ENCODE peak calls at places on chromosomes 2 and 18, in four cellular contexts. M is right cardiac atrium, K is cardiac muscle cell, Y is IMR-90. B is an unnamed sample. For H3K4me1, the result is how much of the 10 kb centered on the place peaks cover.

GRCh38 chr2:239593965-239594771 is 193.3 kb upstream of the HDAC4 start:
- DNase-seq in M (peak), K (no peak), Y (no peak), B (no peak)

GRCh38 chr2:176317246-176318065 is 48.2 kb downstream of the MTX2 start:
- DNase-seq in Y (no peak), M (no peak), K (peak), B (no peak)

GRCh38 chr2:33598472-33599174 is 476 bp downstream of the FAM98A start:
- DNase-seq in K (peak), M (peak), Y (peak), B (peak)

GRCh38 chr2:232963913-232964312 is 49.1 kb downstream of the NGEF start:
- DNase-seq in K (no peak), Y (no peak), M (no peak), B (no peak)

GRCh38 chr18:40962784-40963183 is 992.2 kb upstream of the PIK3C3 start:
- DNase-seq in Y (peak), M (no peak), K (no peak), B (no peak)

GRCh38 chr2:12709207-12709522 is 7.6 kb upstream of the TRIB2 start:
- DNase-seq in K (no peak), M (no peak), Y (no peak), B (no peak)

GRCh38 chr2:100842241-100842922 is 22.4 kb downstream of the NPAS2 start:
- DNase-seq in M (no peak), Y (no peak), K (no peak), B (no peak)

GRCh38 chr2:65477590-65477989 is 45.2 kb upstream of the SPRED2 start:
- DNase-seq in K (peak), Y (no peak), M (no peak), B (no peak)

GRCh38 chr2:96533292-96534073 is 3.1 kb upstream of the ARID5A start:
- DNase-seq in M (peak), K (peak), Y (peak), B (peak)

GRCh38 chr2:232292395-232293154 is 86.0 kb upstream of the ALPP start:
- DNase-seq in Y (peak), M (peak), K (peak), B (peak)

GRCh38 chr2:239603411-239604356 is 202.9 kb upstream of the HDAC4 start:
- DNase-seq in Y (no peak), M (no peak), K (no peak), B (no peak)

GRCh38 chr18:76931171-76931570 is 108.8 kb downstream of the ZNF236 start:
- DNase-seq in Y (no peak), K (no peak), M (no peak), B (no peak)

GRCh38 chr18:28078849-28079248 is 98.1 kb downstream of the CDH2 start:
- DNase-seq in K (no peak), Y (peak), M (no peak), B (no peak)

DNA sequence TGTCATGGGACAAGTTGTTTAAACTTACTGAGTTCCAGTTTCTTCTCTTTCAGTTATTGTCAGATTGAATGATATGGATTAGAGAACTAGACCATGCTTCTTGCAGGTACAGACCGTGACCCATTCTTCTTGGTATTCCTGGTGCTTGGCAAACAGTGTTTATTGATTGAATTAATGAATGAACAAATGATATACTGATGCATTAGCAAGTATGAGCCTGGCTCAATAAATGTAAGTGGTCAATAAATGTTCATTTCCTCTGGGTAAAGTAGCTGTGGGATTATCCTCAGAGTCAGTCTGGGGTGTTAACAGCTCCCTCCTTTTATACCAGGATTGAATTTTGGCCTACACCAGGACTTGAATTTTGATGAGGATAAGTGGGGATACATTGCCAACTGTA is 160.2 kb downstream of the ZEB2 start:
- DNase-seq in M (no peak), Y (no peak), K (no peak), B (no peak)
- H3K4me1 ChIP-seq in M (under half), Y (under half), K (under half), B (under half)

GRCh38 chr2:11454824-11455223 is 11.1 kb downstream of the E2F6 start:
- DNase-seq in K (no peak), M (no peak), Y (no peak), B (no peak)

GRCh38 chr2:11458753-11459152 is 7.2 kb downstream of the E2F6 start:
- DNase-seq in Y (no peak), K (no peak), M (no peak), B (no peak)

GRCh38 chr2:11456251-11456650 is 9.7 kb downstream of the E2F6 start:
- DNase-seq in Y (no peak), K (no peak), M (no peak), B (no peak)

GRCh38 chr2:11457935-11458334 is 8.0 kb downstream of the E2F6 start:
- DNase-seq in Y (no peak), K (no peak), M (no peak), B (no peak)

DNA sequence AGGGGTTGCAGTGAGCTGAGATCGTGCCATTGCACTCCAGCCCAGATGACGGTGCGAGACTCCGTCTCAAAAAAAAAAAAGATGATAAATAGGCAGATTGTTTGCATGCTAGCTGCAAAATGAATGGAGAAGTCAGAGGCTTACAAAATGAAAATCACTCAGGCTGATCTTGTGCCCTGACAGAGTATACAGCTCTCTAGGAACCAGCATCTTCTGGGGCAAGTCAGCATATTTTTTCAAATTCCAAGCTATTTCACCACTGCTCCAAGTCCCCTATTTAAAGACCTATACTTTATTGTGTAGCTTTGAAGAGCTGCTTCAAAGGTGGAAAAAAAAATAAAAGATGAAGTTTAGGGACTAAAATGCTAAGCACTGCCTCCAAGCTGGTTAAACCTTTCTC is 6.1 kb downstream of the E2F6 start:
- DNase-seq in M (no peak), K (no peak), Y (no peak), B (no peak)
- H3K4me1 ChIP-seq in M (under half), K (under half), Y (under half), B (under half)

DNA sequence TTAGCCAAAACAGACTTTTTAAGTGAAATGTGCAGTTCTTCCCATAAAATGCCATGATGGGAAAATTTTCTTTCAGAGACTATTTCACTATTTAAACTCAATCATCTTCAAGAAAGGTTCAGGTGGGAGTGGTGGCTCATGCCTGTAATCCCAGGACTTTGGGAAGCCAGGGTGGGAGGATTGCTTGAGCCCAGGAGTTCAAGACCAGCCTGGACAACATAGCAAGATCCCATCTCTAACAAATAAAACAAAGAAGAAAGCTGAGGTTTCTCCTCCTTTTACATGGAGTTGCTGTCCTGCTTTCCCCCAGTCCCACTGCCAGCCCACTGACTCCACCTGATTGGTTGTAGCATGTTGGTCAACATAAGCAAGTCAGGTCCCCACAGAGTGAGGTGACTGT is 25.8 kb upstream of the SOS1 start:
- DNase-seq in M (no peak), Y (no peak), K (no peak), B (no peak)
- H3K4me1 ChIP-seq in M (under half), Y (under half), K (under half), B (under half)

DNA sequence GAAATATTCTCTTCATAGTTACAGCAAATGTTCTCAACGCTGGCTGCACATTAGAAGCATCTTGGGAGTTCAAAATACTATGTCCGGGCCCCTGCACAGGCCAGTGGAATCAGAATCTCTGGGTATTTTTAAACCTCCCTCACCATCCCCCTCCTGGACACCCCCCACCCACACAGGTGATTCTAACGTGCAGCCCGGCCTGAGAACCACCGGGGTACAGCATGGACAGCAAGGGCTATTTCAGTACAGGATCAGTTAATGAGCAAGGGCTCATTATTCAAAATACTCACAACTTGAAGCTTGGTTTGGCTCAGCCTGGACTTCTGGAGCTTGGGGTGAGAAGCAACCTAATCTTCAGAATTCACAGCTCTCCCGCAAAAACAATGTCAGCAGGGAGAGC is 31.4 kb downstream of the INO80C start:
- DNase-seq in M (no peak), K (no peak), Y (no peak), B (no peak)
- H3K4me1 ChIP-seq in M (under half), K (under half), Y (under half), B (under half)

DNA sequence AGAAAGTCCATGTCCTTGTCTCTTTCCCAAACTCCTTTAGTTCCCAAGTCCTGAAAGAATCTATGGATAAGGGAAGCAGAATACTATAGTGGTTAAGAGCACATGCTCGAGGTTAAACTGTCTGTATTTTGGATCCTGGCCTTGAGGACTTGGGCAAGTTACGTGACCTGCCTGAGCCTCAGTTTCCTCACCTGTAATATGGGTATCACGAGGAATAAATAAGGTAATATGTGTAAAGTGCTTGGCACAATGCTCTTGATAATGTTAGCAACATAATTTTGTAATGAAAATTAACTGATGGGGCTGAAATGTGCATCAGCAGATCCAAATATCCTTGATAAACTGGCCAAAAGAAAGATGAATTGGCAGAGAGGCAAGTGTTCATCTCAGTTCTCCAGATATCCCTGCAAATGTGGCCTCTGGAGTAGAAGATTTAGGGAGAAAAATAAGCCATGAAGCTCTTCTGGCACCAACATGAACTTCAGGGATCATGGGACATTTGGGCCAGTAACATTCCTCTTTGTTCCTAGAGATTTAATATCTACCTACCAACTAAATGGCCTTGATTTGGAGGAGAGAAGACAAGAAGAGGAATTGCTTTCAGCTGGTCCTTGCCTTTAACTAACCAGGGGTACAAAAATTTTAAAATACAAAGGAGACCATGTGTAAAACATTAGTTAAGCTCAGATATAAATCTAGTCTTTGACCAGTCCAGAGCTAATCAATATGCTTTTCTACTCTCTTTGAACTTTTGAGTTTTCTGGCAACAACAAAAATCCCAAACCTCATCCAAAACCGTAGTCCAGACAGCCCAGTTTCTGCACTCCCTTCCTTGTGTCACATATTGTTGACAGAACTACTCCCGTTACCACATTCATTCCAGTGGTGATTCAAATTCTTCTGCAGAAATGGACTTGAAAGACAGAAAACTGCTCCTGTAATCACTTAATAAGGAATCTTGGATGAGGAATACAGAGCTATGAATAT is 52.7 kb upstream of the EML4 start:
- DNase-seq in Y (peak), M (no peak), K (peak), B (no peak)
- H3K4me1 ChIP-seq in Y (under half), M (under half), K (under half), B (under half)

B was measured in Peyer's patch.